ENCODE peak calls at places on chromosomes 1 and 21, in five cellular contexts. U is fibroblast of pulmonary artery, I is GM12878, J is suprapubic skin, D is brain microvascular endothelial cell. S is an unnamed sample.

GRCh38 chr1:109944541-109944940 is 33.9 kb downstream of the CSF1 start:
- DNase-seq in U (no peak), I (no peak), J (no peak), D (no peak), S (no peak)

GRCh38 chr1:90396917-90397316 is 320.2 kb downstream of the BARHL2 start:
- DNase-seq in U (no peak), I (no peak), J (no peak), D (no peak), S (no peak)

GRCh38 chr1:111598534-111598933 is 21.1 kb upstream of the RAP1A start:
- DNase-seq in U (no peak), I (no peak), J (no peak), D (no peak), S (no peak)

GRCh38 chr1:226949401-226949800 is 9.3 kb downstream of the COQ8A start:
- DNase-seq in U (no peak), I (no peak), J (no peak), D (no peak), S (no peak)

GRCh38 chr1:222370911-222371717 is 176.8 kb downstream of the HHIPL2 start:
- DNase-seq in U (peak; percentile 33), I (no peak), J (no peak), D (peak; percentile 59), S (no peak)

GRCh38 chr21:34635307-34635706 is 20.4 kb upstream of the RCAN1 start:
- DNase-seq in U (no peak), I (no peak), J (peak; percentile 24), D (no peak), S (no peak)

GRCh38 chr1:11428789-11429188 is 50.2 kb upstream of the DISP3 start:
- DNase-seq in U (no peak), I (no peak), J (no peak), D (no peak), S (no peak)

GRCh38 chr1:33349081-33349759 is 28.3 kb upstream of the A3GALT2 start:
- DNase-seq in U (peak; percentile 42), I (no peak), J (no peak), D (no peak), S (peak; percentile 22)

GRCh38 chr1:40258445-40258769 is 371 bp downstream of the ZMPSTE24 start:
- DNase-seq in U (peak; percentile 36), I (no peak), J (no peak), D (no peak), S (no peak)

GRCh38 chr1:111621050-111621449 is 1.5 kb downstream of the RAP1A start:
- DNase-seq in U (peak; percentile 61), I (no peak), J (no peak), D (no peak), S (no peak)

GRCh38 chr1:213154056-213154677 is 103.1 kb downstream of the RPS6KC1 start:
- DNase-seq in U (no peak), I (no peak), J (no peak), D (no peak), S (no peak)

GRCh38 chr21:45129231-45129923 is 55.0 kb downstream of the ADARB1 start:
- DNase-seq in U (no peak), I (no peak), J (no peak), D (no peak), S (no peak)

GRCh38 chr1:164590592-164590991 is 31.6 kb downstream of the PBX1 start:
- DNase-seq in U (no peak), I (no peak), J (no peak), D (no peak), S (no peak)

GRCh38 chr21:29174607-29175013 is 44.2 kb downstream of the MAP3K7CL start:
- DNase-seq in U (peak; percentile 38), I (no peak), J (no peak), D (no peak), S (no peak)

GRCh38 chr1:207077012-207077411 is 11.6 kb upstream of the C4BPB start:
- DNase-seq in U (no peak), I (no peak), J (no peak), D (no peak), S (no peak)

GRCh38 chr1:10601342-10602060 is 126.8 kb downstream of the PEX14 start:
- DNase-seq in U (no peak), I (no peak), J (no peak), D (no peak), S (no peak)

GRCh38 chr1:3050603-3051002 is 18.4 kb upstream of the PRDM16 start:
- DNase-seq in U (no peak), I (no peak), J (no peak), D (no peak), S (no peak)

GRCh38 chr1:2982615-2983318 is 38.5 kb upstream of the ACTRT2 start:
- DNase-seq in U (no peak), I (no peak), J (peak; percentile 74), D (no peak), S (no peak)

DNA sequence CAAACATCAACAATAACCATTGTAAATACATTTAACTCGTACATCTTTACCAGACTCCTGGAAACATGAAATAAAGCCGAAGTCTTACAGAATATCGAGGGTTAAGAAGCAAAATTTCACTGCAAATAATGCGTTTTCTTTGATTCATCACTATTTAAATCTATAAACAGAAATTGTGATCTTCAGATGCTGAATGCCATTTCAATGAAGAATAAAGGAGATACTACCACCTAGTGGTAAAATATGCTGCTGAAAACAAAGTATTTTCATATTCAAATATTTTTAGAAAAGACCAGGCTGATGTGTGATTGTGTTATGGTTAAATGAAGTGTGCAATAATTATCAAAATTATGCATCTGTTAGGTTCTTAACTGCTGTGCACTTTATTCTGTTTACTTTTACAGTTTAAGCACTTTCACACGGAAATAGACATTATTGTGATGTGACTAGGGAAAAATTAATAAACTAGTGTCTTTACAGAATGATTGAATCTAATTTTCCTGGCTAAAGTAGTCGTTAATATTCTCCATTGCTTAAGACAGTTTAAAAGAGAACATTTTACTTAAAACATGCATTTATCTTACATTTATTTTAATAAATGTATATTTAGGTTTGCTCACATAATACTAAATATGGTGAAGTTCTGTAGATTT is 1093.1 kb downstream of the MRPL39 start:
- DNase-seq in U (peak; percentile 4), I (no peak), J (no peak), D (no peak), S (no peak)
- TF ChIP-seq CTCF in U (peak; percentile 36), I (peak; percentile 50), J (peak; percentile 39), D (peak; percentile 3), S (peak; percentile 60)

DNA sequence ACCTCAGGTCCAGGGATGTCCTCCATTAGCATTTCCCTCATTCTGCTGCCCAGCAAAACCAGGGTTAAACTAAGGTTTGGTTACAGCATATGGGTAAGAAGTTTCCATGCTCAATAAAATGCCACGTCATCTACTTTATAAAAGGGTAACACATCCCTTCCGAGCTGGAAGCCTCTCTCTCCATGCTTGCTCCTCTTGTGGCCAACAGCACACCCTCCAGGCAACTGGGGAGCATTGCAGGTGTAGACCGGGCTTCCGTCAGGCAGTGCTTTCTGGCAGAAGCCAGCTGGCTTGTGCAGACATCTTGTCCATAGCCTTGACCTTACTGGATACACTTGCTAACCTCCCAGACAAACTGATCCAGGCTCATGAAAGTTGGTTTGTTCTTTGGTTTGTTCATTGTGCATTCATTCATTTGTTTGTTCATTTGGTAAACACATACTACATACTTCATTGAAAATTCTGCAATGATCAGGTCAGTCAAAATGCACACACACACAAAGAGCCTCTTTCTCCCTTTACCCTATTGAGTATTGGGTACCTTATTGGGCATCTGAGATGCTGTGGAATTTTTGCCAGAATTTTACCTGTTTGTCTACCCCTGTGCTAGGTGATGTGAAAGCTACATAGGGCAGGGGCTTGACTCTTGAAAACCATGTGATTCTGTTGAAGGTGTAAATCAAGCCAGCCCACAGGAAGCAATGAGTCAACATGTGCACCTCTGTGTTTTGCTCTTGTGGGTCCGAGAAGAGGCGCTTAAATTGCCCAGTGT is 422.8 kb downstream of the CAMTA1 start:
- DNase-seq in U (peak; percentile 52), I (no peak), J (no peak), D (peak; percentile 68), S (peak; percentile 65)
- TF ChIP-seq CTCF in U (peak; percentile 52), I (peak; percentile 55), J (peak; percentile 12), D (peak; percentile 90), S (peak; percentile 73)

GRCh38 chr1:50622259-50622658 is 199.0 kb upstream of the DMRTA2 start:
- DNase-seq in U (no peak), I (no peak), J (no peak), D (no peak), S (no peak)

GRCh38 chr1:50615036-50615750 is 191.9 kb upstream of the DMRTA2 start:
- DNase-seq in U (no peak), I (no peak), J (no peak), D (no peak), S (no peak)

DNA sequence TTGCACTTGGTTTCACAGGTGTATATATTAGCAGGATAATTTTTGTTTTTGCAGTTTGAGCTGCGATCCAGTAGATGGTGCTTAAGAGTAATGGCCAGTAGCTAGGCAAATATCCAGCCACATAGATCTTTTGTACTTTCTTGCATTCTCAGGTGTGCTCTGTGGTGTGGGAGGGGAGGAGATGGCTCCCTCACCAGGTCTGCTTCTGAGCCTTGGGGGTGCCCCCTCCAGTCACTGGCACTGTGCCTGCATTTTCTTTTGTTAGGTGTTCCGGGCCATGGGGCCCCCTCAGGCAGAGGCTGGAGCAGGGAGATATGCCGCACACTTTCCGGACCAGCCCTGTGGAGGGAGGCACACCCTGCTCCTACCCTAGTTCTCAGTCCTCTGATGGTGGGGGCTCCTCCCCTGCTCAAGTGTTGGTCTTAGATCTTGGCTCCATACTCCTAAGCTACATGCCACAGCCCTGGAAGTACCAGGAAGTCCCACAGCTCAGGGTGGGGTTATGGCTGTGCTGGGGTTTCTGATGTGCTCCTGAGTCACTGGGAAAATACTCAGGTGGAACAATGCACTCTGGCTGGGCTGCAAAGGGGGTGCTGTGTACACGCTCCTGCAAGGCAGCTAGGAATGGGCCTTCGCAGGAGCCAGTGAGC is 197.6 kb upstream of the DMRTA2 start:
- DNase-seq in U (peak; percentile 42), I (no peak), J (no peak), D (no peak), S (no peak)
- TF ChIP-seq CTCF in U (peak; percentile 64), I (peak; percentile 16), J (no peak), D (peak; percentile 65), S (peak; percentile 50)

GRCh38 chr1:54272772-54273091 is 72.8 kb downstream of the MRPL37 start:
- DNase-seq in U (no peak), I (no peak), J (no peak), D (no peak), S (no peak)

GRCh38 chr1:54274448-54274847 is 74.5 kb downstream of the MRPL37 start:
- DNase-seq in U (no peak), I (no peak), J (no peak), D (no peak), S (no peak)

GRCh38 chr1:54272134-54272533 is 72.2 kb downstream of the MRPL37 start:
- DNase-seq in U (no peak), I (no peak), J (no peak), D (no peak), S (no peak)

GRCh38 chr1:54273837-54274192 is 73.8 kb downstream of the MRPL37 start:
- DNase-seq in U (no peak), I (no peak), J (no peak), D (no peak), S (no peak)

DNA sequence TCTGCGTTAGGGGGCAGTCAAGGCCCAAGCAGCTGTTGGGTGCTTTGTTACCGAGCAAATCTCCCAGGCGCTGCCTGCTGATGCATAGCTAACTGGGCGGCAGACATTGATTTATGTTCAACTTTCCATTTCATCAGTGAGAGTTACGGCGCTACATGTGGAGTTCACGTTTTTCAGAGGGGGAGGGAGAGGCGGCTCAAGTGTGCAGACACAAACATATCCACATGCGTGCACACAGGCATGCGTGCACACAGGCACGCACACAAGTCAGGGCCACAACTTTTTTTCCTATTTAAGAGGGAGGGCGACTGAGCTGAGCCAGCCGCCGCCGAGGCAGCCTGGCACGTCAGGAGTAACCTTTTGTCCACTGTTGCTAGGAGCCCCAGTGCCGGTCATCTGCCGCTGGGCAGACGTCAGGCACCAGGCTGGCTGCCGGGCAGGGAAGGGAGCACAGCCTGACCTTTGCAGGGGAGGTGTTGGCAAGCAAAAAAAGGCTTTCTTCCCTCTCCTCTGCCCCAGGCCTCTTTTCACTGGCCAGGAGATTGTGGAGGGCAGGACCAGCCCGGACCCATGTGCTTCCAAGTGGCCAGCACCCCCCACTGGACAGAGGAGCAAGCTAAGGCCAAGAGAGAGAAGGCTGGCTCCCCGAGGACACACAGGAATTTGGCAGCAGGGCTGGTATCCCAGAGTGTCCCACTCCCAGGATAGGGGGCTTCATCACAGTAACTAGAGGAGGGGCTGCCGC is 73.3 kb downstream of the MRPL37 start:
- DNase-seq in U (peak; percentile 72), I (peak; percentile 19), J (no peak), D (peak; percentile 54), S (peak; percentile 59)
- TF ChIP-seq CTCF in U (peak; percentile 44), I (peak; percentile 64), J (peak; percentile 52), D (peak; percentile 49), S (peak; percentile 68)

S was measured in neural crest cell.